ENCODE peak calls at places on chromosome 5, in five cellular contexts. R is left ventricle myocardium inferior, I is K562, S is cardiac muscle cell, L is IMR-90. T is an unnamed sample.

GRCh38 chr5:67301285-67301904 is 104.8 kb upstream of the CD180 start:
- DNase-seq in R (peak; percentile 66), I (no peak), S (no peak), L (peak; percentile 82), T (peak; percentile 63)

GRCh38 chr5:152256580-152256979 is 148.5 kb downstream of the NMUR2 start:
- DNase-seq in R (no peak), I (no peak), S (no peak), L (no peak), T (no peak)

GRCh38 chr5:120734033-120734432 is 269.9 kb downstream of the PRR16 start:
- DNase-seq in R (no peak), I (no peak), S (no peak), L (no peak), T (peak; percentile 24)

GRCh38 chr5:85288914-85289313 is 904.2 kb upstream of the EDIL3 start:
- DNase-seq in R (no peak), I (no peak), S (no peak), L (no peak), T (no peak)

GRCh38 chr5:32805966-32806626 is 95.0 kb downstream of the NPR3 start:
- DNase-seq in R (no peak), I (no peak), S (no peak), L (peak; percentile 94), T (no peak)

GRCh38 chr5:112263469-112263868 is 155.6 kb downstream of the EPB41L4A start:
- DNase-seq in R (no peak), I (no peak), S (no peak), L (no peak), T (no peak)

GRCh38 chr5:93708442-93708841 is 33.0 kb downstream of the POU5F2 start:
- DNase-seq in R (no peak), I (no peak), S (no peak), L (no peak), T (no peak)

GRCh38 chr5:129107637-129108036 is 13.1 kb downstream of the ISOC1 start:
- DNase-seq in R (no peak), I (no peak), S (no peak), L (no peak), T (no peak)

GRCh38 chr5:175652741-175653663 is 4.9 kb upstream of the HRH2 start:
- DNase-seq in R (no peak), I (no peak), S (no peak), L (no peak), T (no peak)

GRCh38 chr5:180333661-180334060 is 19.5 kb downstream of the GFPT2 start:
- DNase-seq in R (no peak), I (no peak), S (no peak), L (peak; percentile 76), T (peak; percentile 8)

GRCh38 chr5:140734354-140734753 is 34.1 kb downstream of the ZMAT2 start:
- DNase-seq in R (no peak), I (peak; percentile 69), S (peak; percentile 18), L (no peak), T (no peak)

DNA sequence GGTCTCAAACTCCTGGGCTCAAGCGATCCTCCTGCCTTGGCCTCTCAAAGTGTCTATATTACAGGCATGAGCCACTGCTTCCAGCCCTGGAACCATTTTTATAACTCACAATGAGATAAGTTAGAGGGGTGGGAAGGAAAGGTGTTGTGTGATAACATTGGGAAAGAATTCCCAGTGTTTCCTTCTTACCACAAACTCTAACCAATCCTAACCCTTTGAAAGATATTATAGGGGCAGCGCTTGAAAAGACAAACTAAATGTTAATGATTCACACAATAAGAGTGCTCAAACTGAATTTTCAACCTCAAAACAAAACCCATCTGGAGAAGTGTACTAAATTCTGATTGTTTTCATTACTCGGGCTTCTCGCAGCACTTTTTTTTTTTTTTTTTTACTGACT is 109.7 kb downstream of the TSSK1B start:
- DNase-seq in R (no peak), I (no peak), S (no peak), L (peak; percentile 27), T (no peak)
- H3K4me3 ChIP-seq in R (no peak overlapping the region), I (no peak overlapping the region), S (no peak overlapping the region), L (no peak overlapping the region), T (no peak overlapping the region)

DNA sequence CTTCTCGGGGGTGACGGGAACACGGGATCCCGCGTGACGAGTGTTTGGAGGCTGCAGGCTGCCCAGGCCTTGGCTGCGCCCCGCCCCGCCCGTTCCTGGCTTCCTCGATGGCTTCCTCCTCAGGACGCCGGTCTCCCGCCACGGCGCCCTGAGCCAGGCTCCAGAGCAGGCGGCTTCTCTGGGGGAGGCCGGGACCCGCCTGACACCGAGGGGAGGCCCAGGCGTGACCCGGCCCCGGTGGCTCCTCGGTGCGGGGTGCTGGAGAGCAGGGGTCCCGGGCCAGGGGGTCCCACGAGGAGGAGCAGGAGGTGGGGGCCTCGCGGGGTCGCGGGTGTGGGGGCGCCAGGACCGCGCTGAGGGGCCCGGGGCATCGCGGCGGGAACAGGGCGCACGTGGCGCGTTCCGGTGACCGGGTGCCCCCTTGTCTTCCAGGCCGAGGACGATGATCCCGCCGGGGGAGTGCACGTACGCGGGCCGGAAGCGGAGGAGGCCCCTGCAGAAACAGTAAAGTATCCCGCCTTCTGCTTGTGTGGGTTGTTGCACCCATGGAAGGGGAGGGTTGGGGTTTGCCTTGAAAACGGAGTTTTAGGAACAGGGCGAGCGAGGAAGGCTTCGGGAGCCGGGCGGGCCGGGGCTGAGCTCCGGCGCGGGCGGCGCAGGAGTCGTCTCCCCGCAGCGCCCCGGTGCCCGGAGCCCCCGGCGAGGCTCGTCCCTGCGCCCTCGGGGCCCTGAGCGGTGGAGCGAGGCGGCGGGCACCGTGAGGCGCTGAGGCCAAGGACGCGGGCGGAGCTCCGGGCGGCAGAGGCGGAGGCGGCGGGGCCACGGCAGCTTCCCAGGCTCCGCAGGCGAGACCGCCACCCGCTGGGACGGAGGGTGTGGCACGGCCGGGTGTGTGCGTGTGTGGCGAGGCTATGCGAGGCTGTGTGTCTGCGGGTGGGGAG is 22.2 kb downstream of the AHRR start:
- DNase-seq in R (peak; percentile 52), I (no peak), S (peak; percentile 62), L (peak; percentile 73), T (peak; percentile 76)
- TF ChIP-seq CTCF in R (no peak), I (no peak), S (no peak), L (no peak), T (no peak)

DNA sequence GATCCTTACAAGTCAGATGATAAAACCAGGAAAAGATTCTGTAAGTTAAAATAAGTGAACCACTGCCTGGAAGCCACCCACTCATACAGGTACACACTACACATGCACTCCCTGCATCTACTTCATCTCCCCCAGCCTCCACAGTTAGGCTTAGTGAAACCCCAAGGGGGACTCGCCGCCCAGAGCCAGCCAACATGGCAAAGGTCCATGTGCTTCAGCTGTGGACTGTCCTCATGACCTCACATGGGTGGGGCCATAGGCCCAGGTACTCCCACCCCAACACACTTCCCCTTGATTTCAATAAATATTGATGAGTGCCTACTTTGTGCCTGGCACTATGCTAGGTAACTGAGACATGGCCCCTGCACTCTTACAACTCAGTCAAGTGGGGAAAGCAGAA is 22.9 kb downstream of the P4HA2 start:
- DNase-seq in R (no peak), I (no peak), S (no peak), L (no peak), T (no peak)
- H3K9me3 ChIP-seq in R (no peaks in the 10 kb centered on the region), I (no peaks in the 10 kb centered on the region), S (no peaks in the 10 kb centered on the region), L (no peaks in the 10 kb centered on the region), T (no peaks in the 10 kb centered on the region)

DNA sequence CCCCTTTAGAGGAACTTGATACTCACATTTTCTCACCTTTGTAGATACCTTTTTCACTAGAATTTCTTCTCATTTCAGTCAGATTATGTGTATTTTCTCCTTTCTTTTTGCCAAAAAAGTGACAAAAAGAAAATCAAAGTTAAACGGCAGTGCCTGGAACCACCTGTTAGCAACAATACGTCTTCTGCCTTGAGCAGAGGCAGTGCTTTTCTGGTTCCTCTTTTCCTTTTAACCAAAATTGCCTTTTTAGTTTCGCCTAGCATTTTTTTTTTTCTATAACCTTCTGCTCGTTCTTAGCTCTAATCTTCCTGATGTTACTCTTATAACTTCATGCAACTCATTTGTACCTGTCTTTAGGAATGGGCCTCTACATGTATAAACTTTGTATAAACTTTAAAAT is 26.1 kb downstream of the SMIM32 start:
- DNase-seq in R (no peak), I (no peak), S (no peak), L (no peak), T (no peak)
- H3K4me3 ChIP-seq in R (no peak overlapping the region), I (no peak overlapping the region), S (no peak overlapping the region), L (no peak overlapping the region), T (no peak overlapping the region)

GRCh38 chr5:147234825-147235635 is at the start of gene STK32A:
- DNase-seq in R (peak; percentile 34), I (no peak), S (peak; percentile 80), L (no peak), T (peak; percentile 84)
- TF ChIP-seq CTCF in R (no peak), I (no peak), S (no peak), L (no peak), T (no peak)

GRCh38 chr5:3100921-3101551 is 349.6 kb upstream of the IRX2 start:
- DNase-seq in R (no peak), I (no peak), S (no peak), L (no peak), T (no peak)

GRCh38 chr5:3103241-3103855 is 351.9 kb upstream of the IRX2 start:
- DNase-seq in R (no peak), I (no peak), S (peak; percentile 87), L (no peak), T (no peak)

GRCh38 chr5:3099954-3100353 is 348.5 kb upstream of the IRX2 start:
- DNase-seq in R (no peak), I (no peak), S (no peak), L (no peak), T (no peak)

GRCh38 chr5:3102531-3102930 is 351.1 kb upstream of the IRX2 start:
- DNase-seq in R (no peak), I (no peak), S (peak; percentile 60), L (no peak), T (no peak)

GRCh38 chr5:3101561-3101960 is 350.1 kb upstream of the IRX2 start:
- DNase-seq in R (no peak), I (no peak), S (peak; percentile 93), L (no peak), T (no peak)
- H3K9me3 ChIP-seq in R (no peaks in the 10 kb centered on the region), I (no peaks in the 10 kb centered on the region), S (no peaks in the 10 kb centered on the region), L (peaks cover 26% of the 10 kb centered on the region), T (no peaks in the 10 kb centered on the region)

GRCh38 chr5:114362197-114362976 is 517 bp downstream of the KCNN2 start:
- DNase-seq in R (peak; percentile 16), I (no peak), S (peak; percentile 71), L (peak; percentile 38), T (peak; percentile 43)

GRCh38 chr5:114360816-114361723 is 800 bp upstream of the KCNN2 start:
- DNase-seq in R (peak; percentile 22), I (no peak), S (peak; percentile 83), L (peak; percentile 35), T (no peak)

GRCh38 chr5:114361724-114362196 is at the start of gene KCNN2:
- DNase-seq in R (peak; percentile 83), I (no peak), S (peak; percentile 92), L (peak; percentile 92), T (peak; percentile 69)

GRCh38 chr5:114363837-114364236 is 2.0 kb downstream of the KCNN2 start:
- DNase-seq in R (no peak), I (no peak), S (no peak), L (no peak), T (no peak)

DNA sequence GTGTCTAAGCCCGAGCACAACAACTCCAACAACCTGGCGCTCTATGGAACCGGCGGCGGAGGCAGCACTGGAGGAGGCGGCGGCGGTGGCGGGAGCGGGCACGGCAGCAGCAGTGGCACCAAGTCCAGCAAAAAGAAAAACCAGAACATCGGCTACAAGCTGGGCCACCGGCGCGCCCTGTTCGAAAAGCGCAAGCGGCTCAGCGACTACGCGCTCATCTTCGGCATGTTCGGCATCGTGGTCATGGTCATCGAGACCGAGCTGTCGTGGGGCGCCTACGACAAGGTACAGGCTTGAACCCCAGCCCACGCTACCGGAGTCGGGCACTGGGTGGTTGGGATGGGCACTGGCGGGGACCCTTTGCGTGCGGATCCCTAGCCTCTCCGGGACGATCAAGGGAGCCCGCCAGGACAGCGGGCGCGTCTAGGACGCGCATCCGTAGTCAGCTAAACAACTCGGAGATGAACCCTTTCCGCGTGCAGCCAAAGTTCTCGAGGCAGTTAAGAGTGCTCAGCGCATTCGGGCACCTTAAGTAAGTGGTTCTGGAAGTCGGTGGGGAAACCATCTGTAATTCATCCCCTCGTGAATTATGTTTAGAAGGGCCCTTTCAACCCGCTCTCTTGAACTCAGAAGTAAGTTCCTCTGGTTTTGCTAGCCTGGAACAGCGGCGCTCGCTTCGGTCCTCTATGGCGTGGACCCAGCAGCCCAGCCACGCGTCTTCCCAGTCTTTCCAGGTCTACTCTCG is 1.3 kb downstream of the KCNN2 start:
- DNase-seq in R (no peak), I (no peak), S (peak; percentile 27), L (peak; percentile 37), T (no peak)
- H3K4me3 ChIP-seq in R (peak overlapping the region; percentile 80), I (no peak overlapping the region), S (peak overlapping the region; percentile 51), L (peak overlapping the region; percentile 76), T (peak overlapping the region; percentile 58)